ENCODE peak calls at places on chromosomes 1 and 21, in six cellular contexts. M is ovary, O is testis, G is upper lobe of left lung, F is A549, K is NB4. X is an unnamed sample.

GRCh38 chr1:160103658-160104519 is 5.5 kb upstream of the IGSF8 start:
- DNase-seq in M (no peak), O (no peak), G (no peak), F (no peak), K (no peak), X (no peak)

GRCh38 chr1:47534417-47534816 is 96.6 kb downstream of the FOXD2 start:
- DNase-seq in M (no peak), O (no peak), G (no peak), F (no peak), K (no peak), X (no peak)

GRCh38 chr1:184075040-184076029 is 23.8 kb downstream of the TSEN15 start:
- DNase-seq in M (peak), O (peak), G (no peak), F (peak), K (peak), X (peak)

GRCh38 chr1:53781654-53782053 is 42.7 kb upstream of the GLIS1 start:
- DNase-seq in M (no peak), O (no peak), G (no peak), F (no peak), K (no peak), X (peak)

GRCh38 chr1:117710710-117711109 is 104.9 kb downstream of the TENT5C start:
- DNase-seq in M (no peak), O (no peak), G (no peak), F (no peak), K (peak), X (peak)

GRCh38 chr1:152906023-152906565 is 2.3 kb upstream of the IVL start:
- DNase-seq in M (no peak), O (no peak), G (no peak), F (peak), K (no peak), X (peak)

GRCh38 chr1:219952361-219952760 is 24.0 kb upstream of the SLC30A10 start:
- DNase-seq in M (no peak), O (no peak), G (no peak), F (no peak), K (no peak), X (no peak)

GRCh38 chr1:183914283-183914682 is 109.4 kb downstream of the RGL1 start:
- DNase-seq in M (no peak), O (no peak), G (no peak), F (no peak), K (no peak), X (no peak)

GRCh38 chr1:245108251-245108650 is 46.5 kb upstream of the KIF26B start:
- DNase-seq in M (no peak), O (peak), G (no peak), F (no peak), K (no peak), X (no peak)

GRCh38 chr1:235923466-235924008 is 56.8 kb upstream of the LYST start:
- DNase-seq in M (no peak), O (no peak), G (no peak), F (no peak), K (no peak), X (no peak)

GRCh38 chr1:232988572-232989040 is 38.2 kb downstream of the NTPCR start:
- DNase-seq in M (no peak), O (no peak), G (no peak), F (no peak), K (no peak), X (no peak)

GRCh38 chr1:226659641-226660040 is 79.4 kb downstream of the ITPKB start:
- DNase-seq in M (no peak), O (no peak), G (no peak), F (no peak), K (no peak), X (no peak)

GRCh38 chr1:8259498-8260290 is 58.2 kb upstream of the SLC45A1 start:
- DNase-seq in M (peak), O (no peak), G (no peak), F (peak), K (no peak), X (no peak)

GRCh38 chr21:34330055-34330454 is 33.8 kb upstream of the KCNE2 start:
- DNase-seq in M (no peak), O (no peak), G (no peak), F (peak), K (no peak), X (no peak)

GRCh38 chr21:43802713-43803313 is 13.4 kb downstream of the RRP1 start:
- DNase-seq in M (no peak), O (no peak), G (peak), F (no peak), K (no peak), X (no peak)

GRCh38 chr21:46108827-46109226 is 10.9 kb downstream of the COL6A2 start:
- DNase-seq in M (no peak), O (no peak), G (no peak), F (no peak), K (no peak), X (no peak)

GRCh38 chr1:80050523-80050922 is 1044.0 kb upstream of the ADGRL4 start:
- DNase-seq in M (no peak), O (peak), G (peak), F (no peak), K (no peak), X (no peak)

GRCh38 chr1:167601442-167602380 is 28.3 kb upstream of the RCSD1 start:
- DNase-seq in M (peak), O (peak), G (peak), F (no peak), K (peak), X (peak)

GRCh38 chr21:41778974-41779600 is 12.2 kb upstream of the RIPK4 start:
- DNase-seq in M (no peak), O (no peak), G (no peak), F (no peak), K (no peak), X (no peak)

GRCh38 chr1:227428803-227429202 is 110.5 kb upstream of the CDC42BPA start:
- DNase-seq in M (no peak), O (no peak), G (no peak), F (peak), K (no peak), X (no peak)

GRCh38 chr1:189605236-189605635 is 872.4 kb downstream of the BRINP3 start:
- DNase-seq in M (no peak), O (no peak), G (no peak), F (no peak), K (no peak), X (no peak)

GRCh38 chr1:41073971-41074370 is 52.4 kb upstream of the SLFNL1 start:
- DNase-seq in M (no peak), O (no peak), G (no peak), F (peak), K (no peak), X (no peak)

GRCh38 chr1:21594495-21594894 is 74.7 kb downstream of the RAP1GAP start:
- DNase-seq in M (no peak), O (no peak), G (no peak), F (no peak), K (peak), X (peak)

GRCh38 chr21:32337206-32337605 is 38.6 kb downstream of the MRAP start:
- DNase-seq in M (no peak), O (no peak), G (no peak), F (no peak), K (no peak), X (no peak)

GRCh38 chr1:201354901-201355295 is 22.6 kb downstream of the TNNT2 start:
- DNase-seq in M (no peak), O (no peak), G (no peak), F (no peak), K (no peak), X (no peak)

GRCh38 chr21:44933199-44933937 is 6.5 kb upstream of the SLX9 start:
- DNase-seq in M (no peak), O (no peak), G (peak), F (no peak), K (no peak), X (no peak)

GRCh38 chr1:234607091-234608025 is 2.6 kb downstream of the IRF2BP2 start:
- DNase-seq in M (peak), O (no peak), G (peak), F (peak), K (peak), X (peak)

GRCh38 chr1:234605493-234605982 is 4.4 kb downstream of the IRF2BP2 start:
- DNase-seq in M (no peak), O (no peak), G (no peak), F (no peak), K (peak), X (no peak)

GRCh38 chr1:234604726-234605492 is 5.1 kb downstream of the IRF2BP2 start:
- DNase-seq in M (no peak), O (no peak), G (no peak), F (no peak), K (peak), X (peak)

GRCh38 chr1:234606731-234607090 is 3.3 kb downstream of the IRF2BP2 start:
- DNase-seq in M (no peak), O (no peak), G (no peak), F (no peak), K (no peak), X (no peak)

DNA sequence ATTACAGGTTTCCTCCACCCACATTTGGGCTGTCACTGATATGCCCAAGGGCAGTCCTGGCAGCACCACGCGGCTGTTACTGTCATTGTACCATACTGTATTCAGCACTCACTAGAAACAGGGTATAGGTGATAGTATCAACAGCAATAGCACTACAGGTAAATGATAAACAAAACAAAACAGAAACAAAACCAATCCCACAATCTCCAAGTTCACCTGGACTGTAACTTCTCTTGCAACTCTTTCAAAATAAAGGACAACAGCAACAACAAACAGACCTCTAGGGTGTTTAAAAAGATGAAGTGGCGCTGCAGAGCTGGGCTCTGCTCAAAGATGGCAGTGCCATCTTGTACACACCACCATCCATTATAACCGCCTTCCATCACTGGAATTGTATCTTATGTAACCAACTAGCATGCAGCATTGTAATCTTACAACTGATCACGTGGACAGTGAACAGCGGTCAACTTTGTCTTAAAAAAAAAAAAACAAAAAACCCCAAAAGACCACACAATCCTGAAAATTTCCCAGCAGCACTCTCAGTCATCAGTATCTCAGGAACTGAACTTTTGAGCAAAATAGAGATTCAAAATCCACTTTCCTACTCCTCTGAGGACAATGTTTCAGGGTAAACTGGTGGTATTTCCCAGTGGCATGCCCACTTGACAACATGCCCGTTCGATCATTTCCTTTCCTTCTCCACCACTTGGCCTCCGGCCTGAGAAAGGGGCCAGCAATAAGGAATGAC is 3.8 kb downstream of the IRF2BP2 start:
- DNase-seq in M (no peak), O (no peak), G (no peak), F (peak), K (peak), X (peak)
- TF ChIP-seq POLR2A in M (no peak), O (no peak), G (no peak), F (no peak), K (peak), X (peak)

GRCh38 chr1:18913065-18913502 is 10.7 kb upstream of the ALDH4A1 start:
- DNase-seq in M (peak), O (peak), G (peak), F (peak), K (peak), X (peak)
- TF ChIP-seq POLR2A in M (no peak), O (no peak), G (no peak), F (no peak), K (no peak), X (no peak)

GRCh38 chr1:15603050-15603965 is 13.9 kb upstream of the DDI2 start:
- DNase-seq in M (peak), O (peak), G (peak), F (peak), K (peak), X (peak)
- TF ChIP-seq POLR2A in M (peak), O (peak), G (peak), F (peak), K (peak), X (peak)

GRCh38 chr1:204562075-204562990 is 46.1 kb downstream of the MDM4 start:
- DNase-seq in M (no peak), O (no peak), G (peak), F (no peak), K (no peak), X (no peak)
- TF ChIP-seq POLR2A in M (no peak), O (no peak), G (no peak), F (no peak), K (no peak), X (no peak)

DNA sequence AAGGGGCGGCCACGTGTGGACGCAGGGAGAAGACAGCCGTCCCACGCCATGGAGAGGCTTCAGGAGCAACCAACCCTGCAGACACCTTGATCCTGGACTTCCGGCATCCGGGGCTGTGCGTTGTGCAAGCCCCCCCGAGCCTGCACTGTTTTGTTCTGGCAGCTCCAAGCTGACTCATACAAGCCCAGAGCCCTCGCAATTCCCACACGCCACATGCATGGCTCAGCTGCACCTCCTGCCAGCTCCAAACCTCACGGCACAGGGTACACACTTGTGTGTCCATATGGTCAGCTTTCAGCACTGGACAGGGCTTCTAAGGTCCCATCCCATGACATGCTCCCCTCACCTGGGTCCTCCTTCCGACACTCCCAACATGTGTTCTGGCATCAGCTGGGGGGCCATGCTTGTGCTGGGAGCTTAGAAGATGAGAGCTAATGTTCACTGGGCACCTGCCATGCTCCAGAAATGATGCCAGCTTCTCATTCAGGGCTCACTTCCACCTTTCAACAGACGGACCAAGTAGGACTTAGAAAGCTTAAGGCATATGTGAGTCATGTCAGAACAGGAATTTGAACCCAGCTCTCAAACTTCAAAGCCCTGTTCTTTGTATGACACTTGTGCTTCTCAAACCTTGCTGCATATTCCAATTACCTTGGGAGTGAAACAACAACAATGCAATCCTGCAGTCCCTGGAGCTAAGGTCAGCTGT is 137.3 kb downstream of the PGBD5 start:
- DNase-seq in M (no peak), O (no peak), G (peak), F (no peak), K (no peak), X (no peak)
- TF ChIP-seq POLR2A in M (no peak), O (no peak), G (no peak), F (no peak), K (no peak), X (no peak)

DNA sequence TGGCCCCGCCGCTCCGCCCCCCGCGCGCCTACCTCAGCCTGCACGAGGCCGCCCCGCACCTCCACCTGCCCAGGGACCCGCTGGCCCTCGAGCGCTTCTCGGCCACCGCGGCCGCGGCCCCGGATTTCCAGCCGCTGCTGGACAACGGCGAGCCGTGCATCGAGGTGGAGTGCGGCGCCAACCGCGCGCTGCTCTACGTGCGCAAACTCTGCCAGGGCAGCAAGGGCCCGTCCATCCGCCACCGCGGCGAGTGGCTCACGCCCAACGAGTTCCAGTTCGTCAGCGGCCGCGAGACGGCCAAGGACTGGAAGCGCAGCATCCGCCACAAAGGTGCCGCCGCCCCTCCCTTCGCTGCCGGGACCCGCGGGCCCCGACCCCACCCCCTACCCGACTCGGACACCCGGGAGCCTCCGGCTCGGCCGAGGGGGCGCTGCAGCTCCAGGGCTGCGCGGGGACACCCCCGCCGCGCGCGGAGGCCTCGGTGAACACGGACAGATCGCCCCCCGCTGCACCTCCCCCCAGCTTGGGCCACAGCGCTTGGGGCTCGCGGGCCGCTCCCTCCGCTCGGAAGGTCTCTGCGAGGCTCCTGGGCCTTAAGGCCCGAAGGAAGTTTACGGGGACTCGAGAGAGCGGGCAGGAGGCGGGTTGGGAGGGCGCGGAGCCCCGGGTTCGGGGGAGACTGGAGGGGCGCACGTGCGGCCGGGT is 1.0 kb downstream of the SAMD11 start:
- DNase-seq in M (no peak), O (peak), G (peak), F (peak), K (peak), X (no peak)
- TF ChIP-seq POLR2A in M (no peak), O (no peak), G (no peak), F (no peak), K (no peak), X (no peak)

DNA sequence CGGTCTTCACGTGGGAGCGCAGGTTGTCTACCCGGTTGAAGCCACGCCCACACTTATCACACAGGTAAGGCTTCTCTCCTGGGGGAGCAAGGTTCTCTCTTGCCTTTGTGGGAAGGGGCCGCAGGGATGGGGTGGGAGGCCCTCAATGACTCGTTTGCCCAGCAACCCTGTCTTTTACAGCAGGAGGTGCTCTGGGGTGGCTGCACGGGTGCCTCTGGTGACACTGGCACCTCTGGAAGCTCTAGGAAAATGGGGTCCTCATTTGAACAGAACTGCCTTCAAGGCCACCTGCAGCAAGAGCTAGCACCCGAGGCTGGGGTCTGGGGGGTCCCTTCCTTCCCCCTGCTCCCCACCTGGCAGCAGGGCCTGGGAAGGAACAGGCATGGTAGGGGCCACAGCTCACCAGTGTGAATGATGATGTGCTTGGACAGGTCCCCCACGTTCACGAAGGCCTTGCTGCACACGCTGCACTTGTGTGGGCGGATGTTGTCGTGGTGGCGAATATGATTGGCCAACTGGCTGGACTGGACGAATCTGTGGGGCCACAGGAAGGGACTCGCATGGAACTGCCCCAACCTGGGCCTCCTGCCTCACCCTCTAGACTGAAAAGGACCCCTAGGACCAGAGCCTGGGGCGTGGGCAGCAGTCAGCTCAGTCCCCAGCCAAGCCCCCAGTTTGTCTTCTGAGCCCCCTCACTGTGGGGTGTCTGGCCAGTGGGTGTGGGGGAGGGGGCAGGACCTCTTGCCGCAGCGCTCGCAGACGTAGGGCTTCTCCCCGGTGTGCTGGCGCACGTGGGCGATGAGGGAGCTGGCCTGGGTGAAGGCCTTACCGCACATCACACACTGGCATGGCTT is 33.0 kb downstream of the ZBTB17 start:
- DNase-seq in M (no peak), O (peak), G (no peak), F (no peak), K (no peak), X (no peak)
- TF ChIP-seq POLR2A in M (no peak), O (no peak), G (no peak), F (no peak), K (no peak), X (no peak)